ENCODE peak calls at places on chromosomes 13 and 19, in ten cellular contexts. Z is uterus; B is endothelial cell of umbilical vein; C is breast epithelium; H is left ventricle myocardium inferior; O is lung; G is gastrocnemius medialis; P is CD8-positive, alpha-beta T cell; T is mammary epithelial cell; M is GM23338. R is an unnamed sample.

GRCh38 chr13:35283856-35284255 is 192.6 kb downstream of the MAB21L1 start:
- DNase-seq in Z (no peak), B (peak; percentile 13), C (no peak), H (no peak), O (no peak), G (no peak), P (no peak), T (peak; percentile 54), M (no peak), R (peak; percentile 22)

GRCh38 chr13:67438465-67438864 is 208.3 kb upstream of the PCDH9 start:
- DNase-seq in Z (no peak), B (no peak), C (no peak), H (no peak), O (no peak), G (no peak), P (no peak), T (no peak), M (peak; percentile 18), R (no peak)

GRCh38 chr13:54637377-54637776 is 1608.8 kb downstream of the OLFM4 start:
- DNase-seq in Z (no peak), B (no peak), C (no peak), H (no peak), O (no peak), G (no peak), P (no peak), T (no peak), M (peak; percentile 60), R (no peak)

GRCh38 chr13:110023729-110024645 is 237.6 kb upstream of the IRS2 start:
- DNase-seq in Z (peak; percentile 35), B (no peak), C (no peak), H (peak; percentile 45), O (no peak), G (peak; percentile 39), P (no peak), T (no peak), M (no peak), R (no peak)

GRCh38 chr13:32277838-32278237 is 37.3 kb downstream of the ZAR1L start:
- DNase-seq in Z (no peak), B (no peak), C (no peak), H (no peak), O (no peak), G (no peak), P (no peak), T (no peak), M (no peak), R (no peak)

GRCh38 chr13:112842343-112842856 is 126.6 kb upstream of the MCF2L start:
- DNase-seq in Z (peak; percentile 41), B (peak; percentile 55), C (no peak), H (peak; percentile 58), O (no peak), G (peak; percentile 45), P (no peak), T (no peak), M (peak; percentile 32), R (no peak)

GRCh38 chr19:10289836-10290438 is at the start of gene ICAM5:
- DNase-seq in Z (no peak), B (no peak), C (no peak), H (no peak), O (no peak), G (no peak), P (no peak), T (no peak), M (peak; percentile 47), R (no peak)

GRCh38 chr19:49877020-49877878 is at the start of the genes AKT1S1 and TBC1D17:
- DNase-seq in Z (peak; percentile 100), B (peak; percentile 100), C (peak; percentile 99), H (peak; percentile 99), O (peak; percentile 99), G (peak; percentile 100), P (peak; percentile 96), T (peak; percentile 100), M (peak; percentile 100), R (peak; percentile 100)

GRCh38 chr19:40422428-40423226 is 3.2 kb downstream of the SERTAD1 start:
- DNase-seq in Z (no peak), B (no peak), C (no peak), H (no peak), O (no peak), G (no peak), P (no peak), T (no peak), M (no peak), R (no peak)

GRCh38 chr19:7870571-7871279 is 3.5 kb downstream of the PRR36 start:
- DNase-seq in Z (peak; percentile 49), B (peak; percentile 33), C (peak; percentile 84), H (no peak), O (peak; percentile 65), G (peak; percentile 18), P (peak; percentile 28), T (peak; percentile 59), M (peak; percentile 96), R (no peak)

GRCh38 chr13:39910833-39911232 is 255.4 kb downstream of the COG6 start:
- DNase-seq in Z (no peak), B (no peak), C (peak; percentile 25), H (peak; percentile 35), O (no peak), G (no peak), P (no peak), T (peak; percentile 13), M (no peak), R (peak; percentile 42)

GRCh38 chr19:57406516-57407123 is 4.3 kb upstream of the ZNF17 start:
- DNase-seq in Z (no peak), B (peak; percentile 47), C (peak; percentile 24), H (peak; percentile 55), O (peak; percentile 47), G (peak; percentile 53), P (peak; percentile 50), T (peak; percentile 58), M (peak; percentile 93), R (peak; percentile 45)

GRCh38 chr19:57410748-57411671 is at the start of gene ZNF17:
- DNase-seq in Z (peak; percentile 94), B (peak; percentile 95), C (peak; percentile 92), H (peak; percentile 94), O (peak; percentile 95), G (peak; percentile 95), P (peak; percentile 83), T (peak; percentile 91), M (peak; percentile 99), R (peak; percentile 90)
- TF ChIP-seq CTCF in Z (no peak), B (no peak), C (no peak), H (no peak), O (no peak), G (no peak), P (no peak), T (no peak), M (no peak), R (no peak)

DNA sequence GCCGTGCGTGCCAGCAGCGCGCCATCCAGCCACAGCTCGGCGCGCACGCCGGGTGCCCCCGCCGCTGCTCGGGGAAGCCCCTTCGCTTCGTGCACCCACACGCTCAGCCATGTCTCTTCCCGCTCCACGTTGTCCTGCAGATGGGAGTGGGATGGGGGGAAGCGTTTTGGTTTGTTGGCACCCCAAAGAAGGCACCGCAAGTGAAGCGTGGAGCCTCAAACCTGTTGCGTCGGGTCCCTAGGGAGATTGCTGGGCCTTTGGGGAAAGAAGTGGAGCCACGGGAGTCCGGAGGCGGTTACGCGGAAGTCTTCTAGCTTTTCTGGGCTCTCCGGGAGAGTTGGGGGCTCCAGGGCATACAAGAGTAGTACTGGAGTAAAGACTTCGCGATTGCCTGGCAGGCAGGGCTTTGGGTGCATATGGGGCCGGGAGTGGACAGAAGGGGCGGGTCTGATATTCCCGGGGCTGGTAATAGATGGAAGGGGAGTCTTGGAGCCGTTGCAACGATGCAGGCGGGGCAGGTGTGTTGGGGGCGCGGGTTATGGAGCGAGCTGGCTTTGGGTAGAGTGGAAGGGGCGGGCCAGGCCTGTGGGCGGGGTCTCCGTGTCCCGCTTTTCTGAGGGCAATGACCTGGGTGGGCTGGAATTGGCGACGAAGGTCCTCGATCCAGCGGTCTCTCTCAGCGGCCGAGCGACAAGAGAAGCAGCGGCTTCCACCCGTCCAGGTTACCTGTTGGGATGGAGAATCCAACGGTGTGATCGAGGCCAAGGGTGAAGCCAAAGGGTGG is 6.5 kb downstream of the RASAL3 start:
- DNase-seq in Z (no peak), B (no peak), C (no peak), H (no peak), O (no peak), G (no peak), P (no peak), T (no peak), M (peak; percentile 33), R (no peak)
- H3K4me3 ChIP-seq in Z (no peak overlapping the region), B (no peak overlapping the region), C (peak overlapping the region; percentile 62), H (peak overlapping the region; percentile 41), O (no peak overlapping the region), G (no peak overlapping the region), P (no peak overlapping the region), T (no peak overlapping the region), M (peak overlapping the region; percentile 68), R (no peak overlapping the region)

GRCh38 chr19:16096281-16096855 is 15.3 kb upstream of the RAB8A start:
- DNase-seq in Z (no peak), B (peak; percentile 45), C (no peak), H (no peak), O (no peak), G (no peak), P (no peak), T (no peak), M (no peak), R (no peak)
- TF ChIP-seq CTCF in Z (no peak), B (no peak), C (no peak), H (no peak), O (no peak), G (no peak), P (no peak), T (no peak), M (no peak), R (no peak)

GRCh38 chr13:45047394-45048328 is 58.3 kb downstream of the GPALPP1 start:
- DNase-seq in Z (peak; percentile 65), B (peak; percentile 88), C (peak; percentile 73), H (peak; percentile 66), O (peak; percentile 78), G (peak; percentile 57), P (peak; percentile 56), T (peak; percentile 77), M (peak; percentile 92), R (peak; percentile 86)

GRCh38 chr13:45042539-45042938 is 53.2 kb downstream of the GPALPP1 start:
- DNase-seq in Z (no peak), B (no peak), C (no peak), H (no peak), O (no peak), G (no peak), P (no peak), T (no peak), M (no peak), R (peak; percentile 8)

GRCh38 chr13:45048890-45049407 is 59.6 kb downstream of the GPALPP1 start:
- DNase-seq in Z (no peak), B (no peak), C (no peak), H (no peak), O (no peak), G (no peak), P (no peak), T (no peak), M (no peak), R (no peak)

GRCh38 chr13:45049478-45049877 is 60.1 kb downstream of the GPALPP1 start:
- DNase-seq in Z (no peak), B (no peak), C (no peak), H (no peak), O (no peak), G (no peak), P (no peak), T (no peak), M (no peak), R (no peak)

DNA sequence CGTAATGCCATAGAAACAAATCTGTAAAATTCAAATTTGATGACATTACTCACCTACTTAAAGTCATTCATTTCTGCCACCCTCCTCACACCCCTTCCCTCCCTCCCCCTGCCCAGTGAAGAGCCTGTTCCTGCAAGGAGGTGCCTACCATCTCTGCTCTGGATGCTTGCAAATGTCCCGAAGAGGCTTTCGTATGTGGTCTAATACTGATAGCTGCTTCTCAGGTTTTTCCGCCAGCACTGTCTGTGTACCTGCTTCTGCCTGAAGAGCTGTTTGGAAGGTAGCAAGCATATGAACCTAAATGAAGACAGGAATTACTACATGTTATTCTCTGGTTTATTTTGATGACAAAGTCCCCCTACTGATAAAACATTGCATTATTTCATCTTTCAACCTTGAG is 57.1 kb downstream of the GPALPP1 start:
- DNase-seq in Z (no peak), B (no peak), C (no peak), H (no peak), O (no peak), G (no peak), P (no peak), T (no peak), M (peak; percentile 5), R (no peak)
- H3K4me3 ChIP-seq in Z (no peak overlapping the region), B (peak overlapping the region; percentile 22), C (peak overlapping the region; percentile 64), H (peak overlapping the region; percentile 66), O (no peak overlapping the region), G (peak overlapping the region; percentile 55), P (no peak overlapping the region), T (no peak overlapping the region), M (peak overlapping the region; percentile 60), R (peak overlapping the region; percentile 65)